ENCODE peak calls at places on chromosomes 13 and 19, in six cellular contexts. J, B, H, Z, L and S are unnamed samples.

GRCh38 chr19:23116802-23117571 is at the start of gene ZNF730:
- DNase-seq in J (no peak), B (peak; percentile 92), H (peak; percentile 50), Z (peak; percentile 83), L (peak; percentile 12), S (peak; percentile 59)

GRCh38 chr19:5707576-5708575 is 12.1 kb downstream of the LONP1 start:
- DNase-seq in J (no peak), B (no peak), H (no peak), Z (no peak), L (no peak), S (no peak)

GRCh38 chr19:47448360-47448727 is 23.3 kb downstream of the SLC8A2 start:
- DNase-seq in J (no peak), B (no peak), H (no peak), Z (no peak), L (no peak), S (no peak)

GRCh38 chr13:113874177-113874576 is 10.3 kb upstream of the GAS6 start:
- DNase-seq in J (no peak), B (no peak), H (no peak), Z (no peak), L (no peak), S (no peak)

GRCh38 chr19:19405919-19406877 is 723 bp downstream of the GATAD2A start:
- DNase-seq in J (peak; percentile 59), B (peak; percentile 51), H (peak; percentile 75), Z (peak; percentile 54), L (no peak), S (peak; percentile 17)

GRCh38 chr19:9823816-9824215 is 3.9 kb upstream of the UBL5 start:
- DNase-seq in J (no peak), B (no peak), H (no peak), Z (no peak), L (no peak), S (no peak)

GRCh38 chr19:43755256-43755801 is 567 bp upstream of the SMG9 start:
- DNase-seq in J (peak; percentile 74), B (peak; percentile 66), H (peak; percentile 10), Z (peak; percentile 55), L (peak; percentile 60), S (peak; percentile 63)

GRCh38 chr13:30819136-30819875 is 84.0 kb downstream of the ALOX5AP start:
- DNase-seq in J (no peak), B (no peak), H (no peak), Z (peak; percentile 75), L (no peak), S (no peak)

GRCh38 chr13:64480206-64480605 is 2749.9 kb downstream of the PCDH9 start:
- DNase-seq in J (no peak), B (no peak), H (no peak), Z (no peak), L (no peak), S (no peak)

GRCh38 chr13:112996671-112997091 is 27.7 kb downstream of the MCF2L start:
- DNase-seq in J (no peak), B (no peak), H (no peak), Z (no peak), L (no peak), S (no peak)

GRCh38 chr13:36124236-36124822 is 6.9 kb downstream of the DCLK1 start:
- DNase-seq in J (no peak), B (peak; percentile 86), H (peak; percentile 74), Z (peak; percentile 80), L (no peak), S (no peak)

GRCh38 chr13:71625694-71626093 is 241.3 kb downstream of the DACH1 start:
- DNase-seq in J (no peak), B (peak; percentile 28), H (no peak), Z (peak; percentile 69), L (no peak), S (no peak)

GRCh38 chr19:48698046-48698445 is 2.3 kb downstream of the FUT2 start:
- DNase-seq in J (peak; percentile 15), B (peak; percentile 60), H (peak; percentile 60), Z (peak; percentile 74), L (no peak), S (no peak)

GRCh38 chr19:28374971-28375370 is 838.0 kb downstream of the UQCRFS1 start:
- DNase-seq in J (no peak), B (no peak), H (no peak), Z (no peak), L (no peak), S (no peak)

GRCh38 chr13:60407095-60407494 is 10.1 kb downstream of the TDRD3 start:
- DNase-seq in J (no peak), B (no peak), H (no peak), Z (no peak), L (no peak), S (no peak)

GRCh38 chr13:33208290-33208990 is 77.1 kb downstream of the STARD13 start:
- DNase-seq in J (no peak), B (no peak), H (no peak), Z (no peak), L (no peak), S (no peak)

GRCh38 chr13:36950330-36950729 is 30.3 kb upstream of the SMAD9 start:
- DNase-seq in J (no peak), B (no peak), H (no peak), Z (no peak), L (no peak), S (no peak)